ENCODE peak calls at places on chromosomes 6 and 20, in five cellular contexts. O is A549, Y is H1, Z is upper lobe of left lung, V is sigmoid colon. H is an unnamed sample. For H3K4me1, the result is how much of the 10 kb centered on the place peaks cover.

GRCh38 chr6:45741437-45742166 is 274.1 kb downstream of the CLIC5 start:
- DNase-seq in O (no peak), Y (no peak), Z (peak), V (no peak), H (peak)

GRCh38 chr6:88006559-88006958 is 41.1 kb upstream of the SPACA1 start:
- DNase-seq in O (no peak), Y (no peak), Z (no peak), V (no peak), H (no peak)

GRCh38 chr20:50338479-50339195 is 148.0 kb downstream of the CEBPB start:
- DNase-seq in O (no peak), Y (no peak), Z (no peak), V (peak), H (no peak)

GRCh38 chr6:89574860-89575561 is 63.5 kb downstream of the LYRM2 start:
- DNase-seq in O (no peak), Y (no peak), Z (no peak), V (no peak), H (no peak)

GRCh38 chr6:63573140-63573898 is 1.0 kb downstream of the LOC128125822 start:
- DNase-seq in O (no peak), Y (peak), Z (peak), V (peak), H (peak)

GRCh38 chr6:84271086-84271716 is 43.8 kb upstream of the CEP162 start:
- DNase-seq in O (no peak), Y (no peak), Z (no peak), V (no peak), H (no peak)

GRCh38 chr6:145508107-145508506 is 227.2 kb downstream of the EPM2A start:
- DNase-seq in O (no peak), Y (no peak), Z (no peak), V (no peak), H (no peak)

GRCh38 chr6:16839780-16840179 is 78.5 kb upstream of the ATXN1 start:
- DNase-seq in O (no peak), Y (no peak), Z (no peak), V (no peak), H (no peak)

GRCh38 chr20:33694666-33695065 is 8.5 kb upstream of the E2F1 start:
- DNase-seq in O (no peak), Y (no peak), Z (no peak), V (no peak), H (no peak)

GRCh38 chr6:98848539-98849210 is 14.3 kb downstream of the POU3F2 start:
- DNase-seq in O (no peak), Y (no peak), Z (no peak), V (no peak), H (no peak)

GRCh38 chr6:22667855-22668254 is 98.5 kb downstream of the HDGFL1 start:
- DNase-seq in O (no peak), Y (no peak), Z (no peak), V (no peak), H (no peak)

GRCh38 chr6:2739335-2739734 is 11.4 kb downstream of the MYLK4 start:
- DNase-seq in O (no peak), Y (no peak), Z (no peak), V (no peak), H (no peak)

GRCh38 chr6:46469021-46469420 is 22.2 kb downstream of the RCAN2 start:
- DNase-seq in O (no peak), Y (no peak), Z (no peak), V (no peak), H (no peak)

GRCh38 chr20:50186151-50186885 is 4.3 kb upstream of the CEBPB start:
- DNase-seq in O (peak), Y (peak), Z (no peak), V (peak), H (peak)

GRCh38 chr6:148761532-148761951 is 14.7 kb downstream of the UST start:
- DNase-seq in O (no peak), Y (no peak), Z (peak), V (no peak), H (peak)

GRCh38 chr6:33634203-33634727 is 13.1 kb downstream of the ITPR3 start:
- DNase-seq in O (peak), Y (no peak), Z (no peak), V (no peak), H (no peak)

DNA sequence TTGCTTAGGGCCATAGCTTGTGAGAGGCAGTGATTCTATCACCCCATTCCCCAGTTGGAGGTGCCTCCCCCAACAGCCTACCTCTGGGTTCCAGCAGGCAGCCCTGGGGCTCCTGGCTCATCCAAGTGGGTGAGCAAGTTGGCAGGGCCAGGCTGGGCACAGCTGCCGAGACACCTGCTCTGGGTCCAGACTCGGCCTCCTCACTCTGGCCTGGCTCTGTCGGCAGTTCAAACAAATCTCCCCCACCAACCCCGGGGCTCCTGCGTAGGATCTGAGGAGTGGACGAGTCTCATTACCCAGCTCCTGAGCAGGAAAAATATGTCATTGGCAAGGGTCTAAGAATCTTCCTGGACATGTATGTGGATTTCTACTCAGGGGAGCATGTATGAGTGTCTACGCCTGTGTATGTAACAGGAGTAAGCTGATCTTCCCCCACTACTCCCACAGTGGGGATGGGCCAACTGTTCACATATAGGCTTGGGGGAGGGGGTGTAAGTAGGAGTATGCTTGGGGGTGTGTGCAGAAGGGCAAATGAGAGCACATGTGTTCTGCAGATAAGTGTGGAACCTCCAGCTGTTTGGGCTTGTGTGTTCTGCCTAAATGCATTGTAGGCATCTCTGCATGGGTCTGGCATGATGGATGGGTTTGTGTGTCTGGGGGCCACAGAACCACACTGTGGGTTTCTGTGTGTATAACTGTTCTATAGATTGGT is 2.0 kb downstream of the ID1 start:
- DNase-seq in O (peak), Y (no peak), Z (peak), V (no peak), H (peak)
- H3K27ac ChIP-seq in O (peak), Y (peak), Z (peak), V (peak), H (peak)

GRCh38 chr20:53910312-53911002 is 159.9 kb downstream of the BCAS1 start:
- DNase-seq in O (no peak), Y (no peak), Z (no peak), V (no peak), H (peak)
- H3K4me1 ChIP-seq in O (under half), Y (under half), Z (under half), V (under half), H (under half)

GRCh38 chr6:150729188-150729748 is 129.6 kb downstream of the PLEKHG1 start:
- DNase-seq in O (no peak), Y (no peak), Z (no peak), V (no peak), H (no peak)
- TF ChIP-seq EP300 in O (no peak), Y (no peak), Z (no peak), V (no peak), H (no peak)

GRCh38 chr20:61099786-61100185 is 152.3 kb upstream of the CDH4 start:
- DNase-seq in O (no peak), Y (no peak), Z (no peak), V (peak), H (no peak)
- H3K27ac ChIP-seq in O (no peak), Y (no peak), Z (no peak), V (no peak), H (no peak)

DNA sequence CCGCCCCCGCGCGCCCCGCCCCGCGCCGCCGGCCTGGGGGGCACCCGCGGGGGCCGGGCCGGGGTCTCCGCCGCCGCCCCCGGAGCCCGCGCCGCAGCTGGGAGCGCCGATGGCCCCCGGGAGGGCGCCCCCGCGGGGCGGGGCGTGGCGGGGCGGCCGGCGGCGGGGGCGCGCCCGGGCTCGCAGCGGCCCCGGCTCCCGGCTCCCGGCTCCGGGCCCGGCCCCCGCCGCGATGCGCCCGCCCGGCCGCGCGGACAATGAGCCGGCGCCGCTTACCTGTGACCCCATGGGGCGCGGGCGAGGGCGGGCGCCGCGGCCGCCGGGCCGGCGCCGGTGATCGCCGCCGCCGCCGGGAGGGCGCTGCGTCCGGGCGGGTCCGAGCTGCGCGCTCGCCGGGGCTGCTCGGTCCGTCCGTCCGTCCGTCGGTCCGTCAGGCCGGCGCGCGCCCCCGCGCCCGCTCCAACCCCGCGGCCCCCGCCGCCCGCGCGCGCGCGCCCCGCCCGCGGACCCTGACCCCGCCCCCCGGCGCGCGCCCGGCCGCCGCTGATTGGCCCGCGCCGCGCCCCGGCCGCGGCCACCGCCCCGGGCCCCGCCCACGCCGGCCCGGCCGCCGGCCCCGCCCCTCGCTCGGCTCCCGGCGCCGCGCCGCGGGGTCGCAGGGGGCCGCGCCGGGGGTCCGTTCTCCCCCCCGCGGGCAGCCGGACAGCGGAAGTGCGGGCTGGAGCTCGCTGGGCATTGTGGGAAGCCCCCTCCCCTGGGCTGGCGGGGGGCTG is at the start of gene ZBTB46:
- DNase-seq in O (peak), Y (no peak), Z (peak), V (no peak), H (peak)
- H3K4me1 ChIP-seq in O (under half), Y (under half), Z (under half), V (under half), H (under half)

DNA sequence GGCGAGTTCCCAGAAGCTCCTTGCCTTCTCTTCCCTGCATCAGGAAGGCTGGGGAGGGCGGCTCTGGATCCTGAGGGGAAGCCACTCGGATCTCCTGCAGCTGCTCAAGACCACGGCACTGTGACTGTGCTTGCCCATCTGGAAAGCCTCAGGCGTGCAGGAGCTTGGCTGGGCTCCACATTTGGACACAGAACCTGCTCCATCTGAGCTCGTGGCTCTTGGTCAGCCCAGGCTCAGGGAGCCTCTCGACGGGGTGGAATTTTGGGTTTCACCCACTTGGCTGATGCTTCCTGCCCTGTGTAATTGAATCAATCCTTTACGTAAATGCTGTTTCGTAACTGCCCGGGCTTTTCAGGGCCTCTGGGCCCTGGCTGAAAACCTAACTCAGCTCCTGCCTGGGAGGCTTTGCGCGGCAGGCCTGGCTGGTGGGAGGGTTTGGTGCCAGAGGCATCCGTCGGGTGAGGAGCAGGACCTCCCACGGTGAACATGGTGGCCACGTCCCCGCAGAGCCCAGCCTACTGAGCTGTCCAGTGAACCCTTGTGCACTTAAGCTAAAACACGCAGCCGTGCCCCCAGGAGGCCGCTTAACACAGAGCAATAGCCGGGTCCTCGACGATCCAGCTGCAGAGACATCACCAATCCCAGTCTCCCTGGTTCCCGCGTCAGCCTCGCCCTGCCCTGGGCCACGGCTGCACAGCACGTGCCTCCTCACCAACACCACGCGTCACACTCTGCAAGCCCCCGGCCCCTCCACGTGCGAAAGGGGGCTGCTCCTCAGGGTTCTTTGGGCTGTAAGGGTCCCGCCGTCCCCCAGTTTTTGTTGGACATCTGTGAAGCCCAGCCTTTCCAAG is 241.0 kb downstream of the DLL1 start:
- DNase-seq in O (no peak), Y (no peak), Z (peak), V (peak), H (peak)
- TF ChIP-seq EP300 in O (no peak), Y (no peak), Z (no peak), V (peak), H (peak)

H was measured in transverse colon.